ENCODE peak calls at places on chromosomes 12 and 14, in six cellular contexts. L is heart right ventricle; P is lower lobe of right lung; Q is fibroblast of lung; E is PC-9; O is CD8-positive, alpha-beta T cell. A is an unnamed sample.

GRCh38 chr14:93941293-93941910 is 14.3 kb downstream of the FAM181A start:
- DNase-seq in L (no peak), P (no peak), Q (peak; percentile 68), E (peak; percentile 79), O (no peak), A (no peak)

GRCh38 chr12:47032644-47033043 is 46.8 kb upstream of the PCED1B start:
- DNase-seq in L (no peak), P (no peak), Q (peak; percentile 78), E (peak; percentile 58), O (no peak), A (no peak)

GRCh38 chr12:57621497-57622292 is 10.5 kb downstream of the ARHGEF25 start:
- DNase-seq in L (peak; percentile 75), P (peak; percentile 74), Q (no peak), E (no peak), O (peak; percentile 41), A (peak; percentile 84)

GRCh38 chr12:49547090-49547690 is 8.4 kb downstream of the KCNH3 start:
- DNase-seq in L (no peak), P (no peak), Q (no peak), E (no peak), O (no peak), A (no peak)

GRCh38 chr14:105474478-105475268 is at the start of gene CRIP2:
- DNase-seq in L (peak; percentile 78), P (no peak), Q (no peak), E (no peak), O (no peak), A (no peak)

GRCh38 chr12:124174949-124175348 is 119.9 kb upstream of the RFLNA start:
- DNase-seq in L (no peak), P (no peak), Q (no peak), E (no peak), O (no peak), A (no peak)

GRCh38 chr12:122880668-122881067 is 15.3 kb downstream of the VPS37B start:
- DNase-seq in L (no peak), P (no peak), Q (peak; percentile 61), E (peak; percentile 28), O (no peak), A (no peak)

GRCh38 chr12:83016226-83016835 is 329.6 kb downstream of the TMTC2 start:
- DNase-seq in L (no peak), P (no peak), Q (peak; percentile 88), E (peak; percentile 80), O (no peak), A (no peak)

GRCh38 chr14:84375235-84375634 is 1154.7 kb upstream of the FLRT2 start:
- DNase-seq in L (no peak), P (no peak), Q (peak; percentile 29), E (no peak), O (no peak), A (no peak)

GRCh38 chr14:23719225-23719985 is 83.2 kb downstream of the DHRS2 start:
- DNase-seq in L (no peak), P (no peak), Q (no peak), E (no peak), O (no peak), A (peak; percentile 58)

GRCh38 chr14:96574171-96574632 is 72.0 kb downstream of the PAPOLA start:
- DNase-seq in L (no peak), P (no peak), Q (no peak), E (no peak), O (no peak), A (no peak)

GRCh38 chr12:81627336-81628189 is 131.6 kb downstream of the PPFIA2 start:
- DNase-seq in L (no peak), P (no peak), Q (peak; percentile 70), E (no peak), O (no peak), A (no peak)

GRCh38 chr12:66552753-66553152 is 126.1 kb downstream of the GRIP1 start:
- DNase-seq in L (no peak), P (no peak), Q (no peak), E (no peak), O (no peak), A (no peak)

GRCh38 chr12:124592050-124592449 is 24.6 kb upstream of the NCOR2 start:
- DNase-seq in L (no peak), P (no peak), Q (peak; percentile 42), E (no peak), O (no peak), A (peak; percentile 55)

GRCh38 chr12:24072302-24072701 is 122.8 kb upstream of the SOX5 start:
- DNase-seq in L (no peak), P (no peak), Q (no peak), E (no peak), O (no peak), A (no peak)

GRCh38 chr14:38790916-38791315 is 312.1 kb downstream of the SEC23A start:
- DNase-seq in L (no peak), P (no peak), Q (no peak), E (no peak), O (no peak), A (no peak)

GRCh38 chr12:103269962-103270361 is 225.8 kb downstream of the C12orf42 start:
- DNase-seq in L (no peak), P (no peak), Q (no peak), E (no peak), O (no peak), A (no peak)

GRCh38 chr12:26406813-26407212 is 211.4 kb downstream of the SSPN start:
- DNase-seq in L (no peak), P (no peak), Q (no peak), E (no peak), O (no peak), A (no peak)

GRCh38 chr14:78448483-78449094 is 278.4 kb downstream of the NRXN3 start:
- DNase-seq in L (no peak), P (no peak), Q (peak; percentile 1), E (peak; percentile 37), O (no peak), A (no peak)

GRCh38 chr14:69685716-69686115 is 74.3 kb downstream of the SUSD6 start:
- DNase-seq in L (peak; percentile 69), P (peak; percentile 84), Q (peak; percentile 67), E (no peak), O (no peak), A (peak; percentile 82)

GRCh38 chr14:33512201-33512600 is 438.7 kb downstream of the EGLN3 start:
- DNase-seq in L (no peak), P (no peak), Q (peak; percentile 61), E (no peak), O (no peak), A (no peak)
- H3K4me3 ChIP-seq in L (no peak overlapping the region), P (no peak overlapping the region), Q (no peak overlapping the region), E (no peak overlapping the region), O (no peak overlapping the region), A (no peak overlapping the region)

GRCh38 chr12:114812384-114812783 is 128.4 kb upstream of the TBX3 start:
- DNase-seq in L (no peak), P (no peak), Q (no peak), E (no peak), O (no peak), A (no peak)

GRCh38 chr12:114809132-114809531 is 125.2 kb upstream of the TBX3 start:
- DNase-seq in L (no peak), P (no peak), Q (no peak), E (no peak), O (no peak), A (no peak)

GRCh38 chr12:114817491-114818440 is 133.8 kb upstream of the TBX3 start:
- DNase-seq in L (no peak), P (no peak), Q (no peak), E (no peak), O (no peak), A (no peak)

GRCh38 chr12:114815157-114815556 is 131.2 kb upstream of the TBX3 start:
- DNase-seq in L (no peak), P (no peak), Q (no peak), E (no peak), O (no peak), A (no peak)

DNA sequence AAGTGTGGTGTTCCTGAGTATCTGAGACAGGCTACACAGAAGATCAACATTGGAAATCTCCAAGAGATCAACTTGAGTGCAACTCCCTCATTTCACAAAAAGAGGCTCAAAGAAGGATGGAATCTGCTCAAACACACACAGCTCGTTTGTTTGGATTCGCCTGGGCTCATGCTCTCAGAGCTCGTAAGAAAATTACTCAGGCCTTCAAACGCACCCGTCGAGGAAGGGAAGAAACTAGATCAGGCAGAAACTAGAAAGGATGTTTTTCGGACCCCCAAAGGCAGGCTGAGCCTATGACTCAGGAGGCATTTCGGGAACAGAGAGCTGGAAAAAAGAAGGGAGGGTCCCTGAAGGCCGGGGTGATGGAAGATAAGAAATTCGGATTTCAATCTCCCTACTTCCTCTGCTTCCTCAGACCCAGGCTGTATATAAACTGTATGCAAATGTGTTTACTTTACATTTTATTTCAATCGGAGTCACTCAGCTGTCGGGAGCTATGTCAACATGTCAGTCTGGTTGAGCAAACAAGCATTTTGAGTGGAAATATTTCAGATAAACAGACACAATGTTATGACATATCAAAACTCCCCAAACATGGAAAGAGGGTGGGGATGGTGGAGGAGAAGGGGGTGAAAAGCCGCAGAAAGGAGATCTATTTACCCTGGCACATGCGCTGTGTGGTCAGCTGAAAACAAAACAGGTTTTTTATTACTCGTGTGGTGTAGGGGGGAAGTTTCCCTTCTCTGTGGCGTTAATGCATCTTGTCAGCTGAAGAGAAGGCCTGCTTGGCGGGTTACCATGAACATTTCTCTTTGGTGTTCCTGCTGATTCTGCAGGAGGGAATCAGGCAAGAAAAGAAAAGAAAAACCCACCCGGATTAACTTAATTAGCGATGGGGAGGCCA is 129.1 kb upstream of the TBX3 start:
- DNase-seq in L (no peak), P (no peak), Q (peak; percentile 87), E (peak; percentile 46), O (no peak), A (no peak)
- H3K27ac ChIP-seq in L (no peak overlapping the region), P (peak overlapping the region; percentile 53), Q (peak overlapping the region; percentile 28), E (peak overlapping the region; percentile 17), O (no peak overlapping the region), A (no peak overlapping the region)

GRCh38 chr14:63908667-63909264 is 56.0 kb downstream of the SYNE2 start:
- DNase-seq in L (no peak), P (no peak), Q (no peak), E (no peak), O (no peak), A (no peak)
- H3K4me3 ChIP-seq in L (no peak overlapping the region), P (peak overlapping the region; percentile 2), Q (peak overlapping the region; percentile 36), E (no peak overlapping the region), O (no peak overlapping the region), A (peak overlapping the region; percentile 6)

DNA sequence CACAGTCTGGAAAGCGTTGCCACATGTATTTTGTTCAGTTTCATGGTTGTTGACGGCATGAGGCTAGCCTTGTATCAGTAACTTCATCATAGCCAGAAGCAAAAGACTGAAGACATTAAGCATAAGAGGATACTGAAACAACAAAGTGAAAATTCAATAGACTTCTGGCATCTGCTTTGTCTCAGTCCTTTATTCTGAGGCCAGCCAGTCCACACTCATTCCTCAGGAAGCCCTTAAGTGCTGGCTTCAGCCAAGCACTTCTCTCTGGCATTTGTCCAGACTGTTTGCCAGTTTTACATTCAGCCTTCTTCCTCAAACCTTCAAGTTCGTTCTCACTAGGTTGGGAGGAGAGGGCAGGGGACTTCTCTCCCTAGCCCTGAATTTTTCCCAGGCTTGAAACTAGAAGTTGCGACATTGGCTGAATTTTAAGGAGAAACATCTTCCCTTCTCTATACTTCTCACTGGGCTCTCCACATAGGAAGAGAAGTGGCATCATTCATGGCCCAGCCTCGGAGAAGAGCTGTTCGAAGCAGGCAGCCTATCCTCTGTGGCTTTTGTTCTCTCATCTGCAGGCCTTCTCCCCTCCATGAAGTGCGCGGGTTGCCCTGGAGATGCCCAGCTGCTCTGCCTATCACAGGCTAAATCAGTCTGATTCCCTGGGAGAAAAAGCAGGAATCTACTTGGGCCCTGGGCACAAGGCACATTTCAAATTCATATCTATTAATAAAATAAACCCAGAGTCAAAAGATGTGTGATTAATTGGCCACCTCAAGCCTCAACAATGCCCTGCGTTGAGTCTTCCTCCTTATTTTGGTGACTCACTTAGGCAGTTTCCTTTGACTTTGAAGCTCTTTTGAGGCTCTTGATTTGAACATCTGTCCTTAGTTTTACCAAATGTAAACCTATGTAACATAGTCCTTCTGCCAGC is 130.9 kb upstream of the PLEKHA5 start:
- DNase-seq in L (no peak), P (no peak), Q (peak; percentile 82), E (no peak), O (no peak), A (no peak)
- H3K27ac ChIP-seq in L (no peak overlapping the region), P (no peak overlapping the region), Q (peak overlapping the region; percentile 52), E (peak overlapping the region; percentile 46), O (no peak overlapping the region), A (no peak overlapping the region)